ENCODE peak calls at places on chromosomes 7 and 10, in seven cellular contexts. K, L, D, E, H, I and U are unnamed samples.

GRCh38 chr10:112365014-112365432 is 8.9 kb upstream of the ACSL5 start:
- DNase-seq in K (no peak), E (no peak), H (no peak), I (no peak), D (no peak), L (no peak), U (no peak)

GRCh38 chr7:106206826-106207541 is 77.8 kb downstream of the NAMPT start:
- DNase-seq in L (no peak), H (no peak), E (no peak), D (no peak), I (no peak), K (no peak), U (no peak)

GRCh38 chr7:37961251-37961650 is 40.8 kb downstream of the EPDR1 start:
- DNase-seq in I (no peak), H (no peak), D (no peak), E (no peak), L (no peak), K (no peak), U (no peak)

GRCh38 chr7:130242198-130243014 is 24.3 kb upstream of the CPA2 start:
- DNase-seq in D (peak), L (peak), E (peak), H (peak), I (peak), K (peak), U (peak)

GRCh38 chr10:14604181-14605142 is 170.2 kb downstream of the FAM107B start:
- DNase-seq in I (peak), L (peak), E (peak), H (peak), D (peak), K (peak), U (no peak)

GRCh38 chr7:157993406-157994105 is 594.1 kb downstream of the PTPRN2 start:
- DNase-seq in K (no peak), D (no peak), E (no peak), L (no peak), I (no peak), H (no peak), U (no peak)

GRCh38 chr7:108263364-108263951 is 133.3 kb upstream of the LAMB4 start:
- DNase-seq in L (no peak), K (no peak), H (no peak), E (no peak), D (no peak), I (peak), U (no peak)

GRCh38 chr10:93039721-93040120 is 20.9 kb upstream of the CYP26C1 start:
- DNase-seq in D (no peak), E (peak), H (no peak), K (no peak), I (no peak), L (peak), U (no peak)

GRCh38 chr10:113992601-113993011 is 51.1 kb upstream of the ADRB1 start:
- DNase-seq in L (no peak), E (peak), I (no peak), K (no peak), D (no peak), H (no peak), U (no peak)

GRCh38 chr7:90982228-90982627 is 282.0 kb upstream of the FZD1 start:
- DNase-seq in I (no peak), E (no peak), H (no peak), K (no peak), D (no peak), L (no peak), U (no peak)

GRCh38 chr7:23530901-23531793 is 634 bp downstream of the TRA2A start:
- DNase-seq in D (peak), E (peak), K (peak), I (peak), H (peak), L (peak), U (no peak)

GRCh38 chr10:119933179-119933578 is 40.6 kb downstream of the SEC23IP start:
- DNase-seq in H (no peak), I (peak), D (no peak), E (peak), K (no peak), L (peak), U (no peak)

GRCh38 chr7:156074982-156075615 is 262.8 kb upstream of the SHH start:
- DNase-seq in H (no peak), K (no peak), D (no peak), I (no peak), E (no peak), L (peak), U (no peak)

GRCh38 chr7:54846272-54846671 is 87.3 kb upstream of the SEC61G start:
- DNase-seq in L (no peak), I (no peak), D (no peak), E (peak), H (no peak), K (no peak), U (peak)

GRCh38 chr10:125820705-125821104 is 2.4 kb downstream of the UROS start:
- DNase-seq in I (no peak), K (no peak), L (no peak), E (no peak), H (no peak), D (no peak), U (no peak)

GRCh38 chr7:133770863-133771492 is 356.2 kb upstream of the LRGUK start:
- DNase-seq in E (peak), K (no peak), I (no peak), H (no peak), D (no peak), L (no peak), U (peak)

GRCh38 chr10:78175444-78175843 is 141.8 kb downstream of the RPS24 start:
- DNase-seq in D (no peak), L (no peak), H (no peak), E (no peak), I (no peak), K (no peak), U (peak)

GRCh38 chr10:100739516-100740368 is 5.6 kb upstream of the PAX2 start:
- DNase-seq in H (no peak), D (no peak), E (no peak), L (peak), I (no peak), K (no peak), U (no peak)

GRCh38 chr7:98617051-98617959 is at the start of gene NPTX2:
- DNase-seq in D (no peak), H (no peak), E (no peak), I (peak), K (no peak), L (no peak), U (no peak)

GRCh38 chr7:132171130-132171576 is 405.1 kb downstream of the PLXNA4 start:
- DNase-seq in K (no peak), L (no peak), H (no peak), I (no peak), E (no peak), D (no peak), U (no peak)

GRCh38 chr7:137717811-137718271 is 128.9 kb downstream of the DGKI start:
- DNase-seq in E (no peak), I (no peak), L (no peak), K (no peak), D (no peak), H (no peak), U (peak)

GRCh38 chr10:79380918-79381775 is 33.9 kb downstream of the PPIF start:
- DNase-seq in H (no peak), D (no peak), K (no peak), E (no peak), L (no peak), I (no peak), U (no peak)